ENCODE peak calls at places on chromosomes 5 and 9, in seven cellular contexts. A, E, V, N, W, S and O are unnamed samples. For H3K27me3, the result is how much of the 10 kb centered on the place peaks cover.

GRCh38 chr5:36301858-36302603 is at the start of gene RANBP3L:
- DNase-seq in A (no peak), E (no peak), V (peak), N (no peak), W (peak), S (no peak), O (no peak)

GRCh38 chr5:91359957-91360609 is 23.0 kb downstream of the ARRDC3 start:
- DNase-seq in A (no peak), E (no peak), V (no peak), N (no peak), W (peak), S (no peak), O (no peak)

GRCh38 chr5:35131723-35132122 is 84.0 kb upstream of the AGXT2 start:
- DNase-seq in A (no peak), E (no peak), V (no peak), N (no peak), W (peak), S (no peak), O (no peak)

GRCh38 chr5:45694255-45694834 is 1.8 kb downstream of the HCN1 start:
- DNase-seq in A (no peak), E (no peak), V (no peak), N (no peak), W (no peak), S (no peak), O (no peak)

GRCh38 chr9:86549434-86549833 is 195.2 kb upstream of the TUT7 start:
- DNase-seq in A (no peak), E (no peak), V (no peak), N (no peak), W (peak), S (no peak), O (peak)

GRCh38 chr5:62268239-62268638 is 37.8 kb upstream of the KIF2A start:
- DNase-seq in A (no peak), E (no peak), V (peak), N (no peak), W (peak), S (peak), O (no peak)

GRCh38 chr9:36092509-36093215 is 43.9 kb upstream of the GLIPR2 start:
- DNase-seq in A (no peak), E (peak), V (peak), N (no peak), W (no peak), S (no peak), O (no peak)

GRCh38 chr9:1462626-1463308 is 412.6 kb downstream of the DMRT2 start:
- DNase-seq in A (no peak), E (no peak), V (no peak), N (no peak), W (no peak), S (no peak), O (no peak)

GRCh38 chr9:33230756-33231691 is 8.9 kb upstream of the SPINK4 start:
- DNase-seq in A (no peak), E (no peak), V (no peak), N (no peak), W (no peak), S (no peak), O (no peak)

GRCh38 chr9:34744295-34745221 is 34.6 kb upstream of the CCL21 start:
- DNase-seq in A (peak), E (no peak), V (no peak), N (peak), W (peak), S (peak), O (peak)

GRCh38 chr5:180114304-180115003 is 42.9 kb upstream of the RNF130 start:
- DNase-seq in A (no peak), E (no peak), V (no peak), N (peak), W (no peak), S (no peak), O (no peak)

GRCh38 chr9:70761139-70761538 is 346.7 kb upstream of the KLF9 start:
- DNase-seq in A (no peak), E (no peak), V (no peak), N (no peak), W (no peak), S (no peak), O (no peak)

GRCh38 chr9:131405429-131405828 is 11.5 kb downstream of the PRRC2B start:
- DNase-seq in A (peak), E (no peak), V (peak), N (no peak), W (peak), S (no peak), O (no peak)

GRCh38 chr9:125332527-125332926 is 70.9 kb downstream of the GAPVD1 start:
- DNase-seq in A (no peak), E (no peak), V (no peak), N (no peak), W (no peak), S (no peak), O (no peak)

GRCh38 chr9:18137815-18138214 is 336.1 kb upstream of the ADAMTSL1 start:
- DNase-seq in A (no peak), E (no peak), V (no peak), N (no peak), W (no peak), S (no peak), O (no peak)

GRCh38 chr5:159240301-159240870 is 22.7 kb upstream of the UBLCP1 start:
- DNase-seq in A (no peak), E (no peak), V (no peak), N (no peak), W (peak), S (no peak), O (no peak)

GRCh38 chr5:179495906-179496455 is 54.4 kb upstream of the RUFY1 start:
- DNase-seq in A (no peak), E (no peak), V (no peak), N (no peak), W (no peak), S (no peak), O (no peak)

GRCh38 chr5:80142996-80143395 is 107.8 kb downstream of the THBS4 start:
- DNase-seq in A (no peak), E (no peak), V (no peak), N (no peak), W (no peak), S (no peak), O (no peak)

GRCh38 chr9:1869843-1870242 is 145.3 kb upstream of the SMARCA2 start:
- DNase-seq in A (no peak), E (peak), V (no peak), N (no peak), W (no peak), S (peak), O (no peak)

GRCh38 chr9:69178583-69179011 is 4.5 kb downstream of the TJP2 start:
- DNase-seq in A (no peak), E (peak), V (no peak), N (no peak), W (peak), S (peak), O (no peak)

GRCh38 chr5:117299940-117300339 is 725.3 kb upstream of the SEMA6A start:
- DNase-seq in A (no peak), E (no peak), V (no peak), N (no peak), W (no peak), S (no peak), O (no peak)

GRCh38 chr9:114302727-114303126 is 20.2 kb upstream of the ORM1 start:
- DNase-seq in A (no peak), E (no peak), V (peak), N (no peak), W (no peak), S (no peak), O (no peak)

GRCh38 chr9:109640232-109641078 is 139.5 kb upstream of the PALM2AKAP2 start:
- DNase-seq in A (peak), E (no peak), V (peak), N (peak), W (peak), S (no peak), O (no peak)

GRCh38 chr5:169694221-169694620 is 57.1 kb downstream of the DOCK2 start:
- DNase-seq in A (no peak), E (no peak), V (no peak), N (no peak), W (peak), S (no peak), O (no peak)

GRCh38 chr5:107673368-107674136 is 2.8 kb upstream of the EFNA5 start:
- DNase-seq in A (peak), E (peak), V (peak), N (peak), W (peak), S (peak), O (peak)

GRCh38 chr5:141003791-141004601 is 37.7 kb downstream of the PCDHAC2 start:
- DNase-seq in A (no peak), E (no peak), V (peak), N (no peak), W (no peak), S (peak), O (no peak)

GRCh38 chr5:56656816-56657740 is 158.3 kb upstream of the MAP3K1 start:
- DNase-seq in A (no peak), E (no peak), V (no peak), N (no peak), W (peak), S (no peak), O (no peak)

GRCh38 chr9:108272350-108272899 is 583.4 kb downstream of the ACTL7B start:
- DNase-seq in A (peak), E (no peak), V (peak), N (peak), W (no peak), S (peak), O (peak)

DNA sequence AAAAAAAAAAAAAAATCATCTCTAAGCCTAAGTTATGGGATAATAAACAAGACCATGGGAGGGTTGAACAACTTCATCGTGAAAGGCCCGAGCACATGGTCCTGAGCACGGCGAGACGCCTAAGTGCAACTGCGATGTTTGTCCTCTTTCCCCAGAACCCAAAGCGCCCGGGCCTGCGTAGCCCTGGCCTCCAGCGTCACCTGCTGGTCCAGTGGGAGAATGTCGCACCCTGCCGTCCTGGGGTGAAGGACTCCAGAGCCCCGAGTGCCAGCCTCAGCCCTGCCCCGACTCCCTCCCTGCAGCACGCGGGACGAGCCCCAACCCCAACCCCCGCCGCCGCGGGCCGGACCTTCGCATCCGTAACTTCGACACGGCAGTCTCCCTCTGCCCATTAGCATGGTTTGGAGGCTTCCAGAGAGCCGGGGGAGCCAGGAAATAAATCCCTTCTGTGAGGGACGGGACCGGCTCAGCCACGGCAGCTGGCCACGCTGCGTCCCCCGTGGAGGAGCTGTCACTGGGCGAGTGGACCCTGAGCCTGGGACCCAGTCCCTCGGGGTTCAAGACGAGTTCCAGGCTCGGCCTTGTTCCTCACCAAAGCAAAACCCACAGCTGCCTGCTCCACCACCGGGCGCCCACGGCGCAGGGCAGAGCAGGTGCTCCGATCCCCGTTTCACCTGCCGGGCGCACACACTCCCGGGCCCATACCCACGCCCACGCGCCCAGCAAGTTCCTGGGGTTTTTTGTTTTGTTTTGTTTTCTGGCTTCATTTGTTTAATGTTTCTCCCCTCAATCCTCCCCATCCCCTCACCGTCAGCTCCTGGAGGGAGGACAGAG is 132.5 kb upstream of the HAND1 start:
- DNase-seq in A (peak), E (peak), V (peak), N (peak), W (peak), S (peak), O (peak)
- H3K4me3 ChIP-seq in A (peak), E (no peak), V (peak), N (no peak), W (peak), S (peak), O (peak)

GRCh38 chr9:129946596-129946995 is 96.4 kb downstream of the FNBP1 start:
- DNase-seq in A (no peak), E (no peak), V (no peak), N (no peak), W (no peak), S (no peak), O (no peak)
- H3K27ac ChIP-seq in A (no peak), E (peak), V (peak), N (peak), W (no peak), S (no peak), O (no peak)

GRCh38 chr9:38214441-38214840 is 145.4 kb upstream of the SHB start:
- DNase-seq in A (no peak), E (no peak), V (no peak), N (no peak), W (no peak), S (no peak), O (no peak)
- H3K27me3 ChIP-seq in A (under half), E (under half), V (under half), N (under half), W (under half), S (under half), O (under half)

GRCh38 chr5:81785311-81785710 is 34.4 kb upstream of the SSBP2 start:
- DNase-seq in A (no peak), E (no peak), V (no peak), N (no peak), W (no peak), S (no peak), O (no peak)

GRCh38 chr5:81789033-81789432 is 38.1 kb upstream of the SSBP2 start:
- DNase-seq in A (no peak), E (no peak), V (peak), N (no peak), W (peak), S (no peak), O (no peak)

GRCh38 chr5:81786509-81786908 is 35.6 kb upstream of the SSBP2 start:
- DNase-seq in A (no peak), E (no peak), V (no peak), N (no peak), W (no peak), S (no peak), O (no peak)

GRCh38 chr5:81787843-81788242 is 36.9 kb upstream of the SSBP2 start:
- DNase-seq in A (peak), E (peak), V (peak), N (peak), W (peak), S (no peak), O (peak)

GRCh38 chr5:81788271-81788670 is 37.4 kb upstream of the SSBP2 start:
- DNase-seq in A (no peak), E (no peak), V (no peak), N (no peak), W (no peak), S (no peak), O (no peak)
- H3K4me3 ChIP-seq in A (peak), E (no peak), V (no peak), N (no peak), W (no peak), S (no peak), O (no peak)

GRCh38 chr5:125416055-125416454 is 669.6 kb upstream of the ZNF608 start:
- DNase-seq in A (no peak), E (no peak), V (no peak), N (no peak), W (no peak), S (no peak), O (no peak)
- H3K27ac ChIP-seq in A (no peak), E (no peak), V (no peak), N (no peak), W (no peak), S (no peak), O (no peak)

GRCh38 chr5:2095011-2095410 is 212.3 kb upstream of the IRX4 start:
- DNase-seq in A (no peak), E (no peak), V (no peak), N (no peak), W (no peak), S (no peak), O (no peak)

GRCh38 chr5:2093859-2094615 is 211.3 kb upstream of the IRX4 start:
- DNase-seq in A (peak), E (no peak), V (no peak), N (peak), W (no peak), S (no peak), O (peak)

GRCh38 chr5:2096827-2097226 is 214.1 kb upstream of the IRX4 start:
- DNase-seq in A (no peak), E (no peak), V (no peak), N (no peak), W (no peak), S (no peak), O (no peak)

GRCh38 chr5:2094616-2094995 is 211.9 kb upstream of the IRX4 start:
- DNase-seq in A (peak), E (no peak), V (no peak), N (no peak), W (no peak), S (no peak), O (no peak)
- H3K27me3 ChIP-seq in A (under half), E (under half), V (under half), N (under half), W (under half), S (under half), O (under half)

DNA sequence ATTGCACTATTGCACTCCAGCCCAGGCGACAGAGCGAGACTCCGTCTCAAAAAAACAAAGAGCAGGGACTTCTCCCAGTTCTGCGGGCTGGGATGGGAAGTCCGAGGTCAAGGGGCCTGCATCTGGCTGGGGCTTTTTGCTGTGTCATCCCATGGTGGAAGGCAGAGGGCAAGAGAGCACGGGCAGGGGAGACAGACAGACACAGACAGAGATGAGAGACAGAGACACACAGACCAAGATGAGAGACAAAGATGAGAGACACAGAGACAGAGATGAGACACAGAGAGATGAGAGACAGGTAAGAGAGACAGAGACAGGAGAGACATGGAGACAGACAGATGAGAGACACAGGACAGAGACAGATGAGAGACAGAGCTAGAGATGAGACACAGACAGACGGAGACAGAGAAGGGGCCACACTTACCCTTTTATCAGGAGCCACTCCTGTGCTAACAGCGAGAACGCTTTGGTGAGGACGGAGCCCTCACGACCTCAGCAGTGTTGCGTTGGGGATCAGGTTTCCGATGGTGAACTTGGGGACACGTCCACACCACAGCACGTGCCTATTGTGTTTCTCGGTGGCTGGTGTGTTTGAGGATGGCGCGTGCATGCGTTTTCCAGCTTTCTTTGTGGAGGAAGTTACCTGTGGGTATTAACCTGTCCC is 8.9 kb upstream of the TOR4A start:
- DNase-seq in A (no peak), E (no peak), V (no peak), N (no peak), W (no peak), S (no peak), O (no peak)
- H3K4me3 ChIP-seq in A (peak), E (no peak), V (peak), N (no peak), W (no peak), S (no peak), O (no peak)

GRCh38 chr5:167837127-167837526 is 454.3 kb upstream of the WWC1 start:
- DNase-seq in A (no peak), E (no peak), V (no peak), N (no peak), W (no peak), S (no peak), O (no peak)
- H3K27ac ChIP-seq in A (no peak), E (no peak), V (no peak), N (no peak), W (no peak), S (no peak), O (no peak)

DNA sequence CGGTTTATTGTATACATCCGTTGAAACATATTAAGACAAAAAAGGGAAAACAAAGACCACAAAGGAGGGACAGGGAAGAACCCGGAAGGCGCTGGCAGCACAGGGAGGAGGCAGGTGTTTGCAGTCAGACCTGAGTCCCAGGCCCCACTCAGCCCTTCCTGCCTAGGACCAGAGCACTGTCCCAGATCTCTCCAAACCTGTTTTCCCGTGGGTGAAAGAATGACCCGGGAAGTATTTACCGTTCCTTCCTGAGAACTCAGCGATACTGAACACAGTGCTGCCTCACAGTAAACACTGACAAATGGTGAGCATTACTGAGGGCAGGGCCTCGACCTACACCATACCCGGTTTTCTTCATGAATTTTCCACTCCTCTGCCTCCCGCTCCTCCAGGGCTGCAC is 1.2 kb downstream of the ABO start:
- DNase-seq in A (no peak), E (no peak), V (no peak), N (no peak), W (no peak), S (no peak), O (no peak)
- H3K27me3 ChIP-seq in A (under half), E (under half), V (under half), N (under half), W (under half), S (under half), O (half or more)